ENCODE peak calls at places on chromosomes 13 and 19, in five cellular contexts. W, R, M, N and F are unnamed samples.

GRCh38 chr13:50037788-50038187 is 22.5 kb downstream of the KCNRG start:
- DNase-seq in W (no peak), N (no peak), M (no peak), R (no peak), F (no peak)

GRCh38 chr19:52722062-52723005 is 12.5 kb downstream of the ZNF611 start:
- DNase-seq in M (no peak), W (no peak), R (no peak), N (peak), F (no peak)

GRCh38 chr13:73039201-73040108 is 19.4 kb upstream of the KLF5 start:
- DNase-seq in M (no peak), N (no peak), W (peak), R (no peak), F (no peak)

GRCh38 chr19:45884682-45885555 is 1.0 kb downstream of the IRF2BP1 start:
- DNase-seq in R (no peak), M (no peak), W (no peak), N (no peak), F (no peak)

GRCh38 chr13:86960876-86961275 is 710.3 kb upstream of the SLITRK5 start:
- DNase-seq in R (no peak), W (no peak), N (peak), M (no peak), F (no peak)

GRCh38 chr19:44557933-44558332 is 28.5 kb upstream of the CEACAM20 start:
- DNase-seq in W (no peak), R (no peak), N (no peak), M (no peak), F (no peak)

GRCh38 chr19:53867225-53868090 is at the start of gene MYADM:
- DNase-seq in R (peak), W (peak), M (peak), N (peak), F (peak)

GRCh38 chr13:110841846-110842245 is 73.0 kb downstream of the ANKRD10 start:
- DNase-seq in N (peak), W (no peak), R (no peak), M (no peak), F (no peak)

GRCh38 chr13:30124131-30124768 is 183.1 kb downstream of the KATNAL1 start:
- DNase-seq in W (no peak), M (no peak), N (no peak), R (no peak), F (no peak)

GRCh38 chr13:44364601-44365000 is 9.0 kb upstream of the SERP2 start:
- DNase-seq in R (no peak), N (peak), M (no peak), W (no peak), F (no peak)

GRCh38 chr19:18431351-18432197 is 6.4 kb downstream of the ISYNA1 start:
- DNase-seq in N (no peak), R (no peak), M (no peak), W (no peak), F (no peak)

GRCh38 chr19:18433735-18434398 is 4.1 kb downstream of the ISYNA1 start:
- DNase-seq in W (peak), N (no peak), M (no peak), R (peak), F (no peak)

GRCh38 chr19:18434411-18435184 is 3.3 kb downstream of the ISYNA1 start:
- DNase-seq in N (no peak), R (peak), W (no peak), M (no peak), F (no peak)

GRCh38 chr19:18432275-18433038 is 5.5 kb downstream of the ISYNA1 start:
- DNase-seq in W (no peak), M (no peak), N (no peak), R (no peak), F (no peak)

DNA sequence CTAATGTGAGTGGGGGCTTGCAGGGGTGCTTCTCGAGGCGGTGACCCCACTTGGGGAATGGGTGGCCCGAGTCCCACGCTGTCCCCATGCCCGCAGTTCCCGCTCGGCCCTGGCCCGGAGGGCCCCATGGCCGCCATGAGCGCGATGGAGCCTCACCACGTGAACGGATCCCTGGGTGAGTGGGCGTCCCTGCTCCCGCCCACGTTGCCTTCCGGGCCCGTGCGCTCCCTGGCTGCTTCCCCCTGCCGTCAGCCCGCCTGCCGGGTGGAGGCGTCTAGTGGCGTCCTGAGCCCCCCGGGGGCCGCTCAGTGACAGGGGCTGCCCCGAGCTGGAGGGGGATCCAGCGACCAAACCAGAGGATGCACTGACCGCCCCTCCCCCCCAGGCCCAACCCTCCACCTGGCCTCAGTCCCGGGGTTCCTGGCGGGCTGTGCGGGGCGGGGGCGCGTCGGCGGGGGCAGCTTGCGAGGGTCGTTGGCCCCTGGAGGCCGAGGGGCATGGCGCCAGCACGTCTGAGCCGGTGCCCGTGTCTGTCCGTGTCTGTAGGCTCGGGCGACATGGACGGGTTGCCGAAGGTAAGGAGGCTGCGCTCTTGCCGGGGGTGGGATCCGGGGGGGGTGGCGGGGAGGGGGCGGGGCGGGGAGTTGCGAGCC is 4.8 kb downstream of the ISYNA1 start:
- DNase-seq in M (no peak), W (peak), R (peak), N (no peak), F (no peak)
- H3K27ac ChIP-seq in M (no peak), W (peak), R (peak), N (no peak), F (peak)

GRCh38 chr13:64446372-64446771 is 2783.8 kb downstream of the PCDH9 start:
- DNase-seq in W (no peak), R (peak), M (no peak), N (no peak), F (no peak)
- TF ChIP-seq CTCF in W (no peak), R (peak), M (no peak), N (peak), F (no peak)

GRCh38 chr19:4370418-4371041 is 27.2 kb downstream of the MPND start:
- DNase-seq in N (no peak), M (no peak), W (peak), R (no peak), F (no peak)
- H3K4me3 ChIP-seq in N (no peak), M (no peak), W (no peak), R (no peak), F (peak)

GRCh38 chr13:46598140-46598819 is 45.3 kb downstream of the LRCH1 start:
- DNase-seq in M (no peak), R (peak), W (no peak), N (no peak), F (no peak)
- H3K27ac ChIP-seq in M (no peak), R (peak), W (no peak), N (no peak), F (peak)

GRCh38 chr19:56217039-56217949 is 15.2 kb downstream of the ZSCAN5C start:
- DNase-seq in R (peak), N (peak), M (no peak), W (peak), F (no peak)

GRCh38 chr19:56223481-56223880 is 21.4 kb downstream of the ZSCAN5C start:
- DNase-seq in R (no peak), M (no peak), W (no peak), N (no peak), F (no peak)

GRCh38 chr19:56222901-56223300 is 20.8 kb downstream of the ZSCAN5C start:
- DNase-seq in W (no peak), R (no peak), N (no peak), M (no peak), F (no peak)

GRCh38 chr19:56221851-56222250 is 19.8 kb downstream of the ZSCAN5C start:
- DNase-seq in N (no peak), M (no peak), R (no peak), W (no peak), F (no peak)
- TF ChIP-seq CTCF in N (no peak), M (no peak), R (peak), W (no peak), F (no peak)